ENCODE peak calls at places on chromosomes 12 and 14, in seven cellular contexts. One of them, this sample, is unnamed.
A peak's percentile ranks its signal among the peaks of the same experiment; 100 is the strongest.

GRCh38 chr14:72060917-72061316 is 128.7 kb downstream of the RGS6 start:
- DNase-seq in aorta: no peak
- DNase-seq in choroid plexus epithelial cell: no peak
- DNase-seq in keratinocyte: no peak
- DNase-seq in astrocyte of the spinal cord: no peak
- DNase-seq in kidney: no peak
- DNase-seq in pancreas: no peak
- DNase-seq in this sample: no peak

GRCh38 chr12:2165021-2165420 is 112.2 kb downstream of the CACNA1C start:
- DNase-seq in kidney: no peak
- DNase-seq in aorta: no peak
- DNase-seq in pancreas: no peak
- DNase-seq in astrocyte of the spinal cord: no peak
- DNase-seq in keratinocyte: no peak
- DNase-seq in choroid plexus epithelial cell: no peak
- DNase-seq in this sample: no peak

GRCh38 chr12:168763-169525 is 45.0 kb downstream of the SLC6A12 start:
- DNase-seq in kidney: no peak
- DNase-seq in aorta: no peak
- DNase-seq in keratinocyte: no peak
- DNase-seq in choroid plexus epithelial cell: peak; percentile 80
- DNase-seq in pancreas: no peak
- DNase-seq in astrocyte of the spinal cord: peak; percentile 39
- DNase-seq in this sample: no peak

GRCh38 chr14:34075095-34075744 is 124.3 kb upstream of the EGLN3 start:
- DNase-seq in aorta: no peak
- DNase-seq in keratinocyte: no peak
- DNase-seq in astrocyte of the spinal cord: no peak
- DNase-seq in kidney: no peak
- DNase-seq in pancreas: no peak
- DNase-seq in choroid plexus epithelial cell: no peak
- DNase-seq in this sample: no peak

GRCh38 chr14:26522985-26523384 is 74.8 kb downstream of the NOVA1 start:
- DNase-seq in kidney: no peak
- DNase-seq in keratinocyte: no peak
- DNase-seq in pancreas: no peak
- DNase-seq in astrocyte of the spinal cord: peak; percentile 88
- DNase-seq in aorta: no peak
- DNase-seq in choroid plexus epithelial cell: peak; percentile 13
- DNase-seq in this sample: no peak

GRCh38 chr12:124754949-124755800 is 108.5 kb downstream of the SCARB1 start:
- DNase-seq in keratinocyte: no peak
- DNase-seq in aorta: peak; percentile 93
- DNase-seq in kidney: peak; percentile 96
- DNase-seq in astrocyte of the spinal cord: peak; percentile 87
- DNase-seq in pancreas: peak; percentile 53
- DNase-seq in choroid plexus epithelial cell: peak; percentile 97
- DNase-seq in this sample: no peak

GRCh38 chr12:74515849-74516248 is 21.8 kb upstream of the ATXN7L3B start:
- DNase-seq in kidney: no peak
- DNase-seq in pancreas: no peak
- DNase-seq in aorta: no peak
- DNase-seq in choroid plexus epithelial cell: no peak
- DNase-seq in keratinocyte: no peak
- DNase-seq in astrocyte of the spinal cord: no peak
- DNase-seq in this sample: no peak

GRCh38 chr12:9039397-9039977 is 50.1 kb downstream of the KLRG1 start:
- DNase-seq in astrocyte of the spinal cord: peak; percentile 44
- DNase-seq in kidney: no peak
- DNase-seq in choroid plexus epithelial cell: peak; percentile 68
- DNase-seq in pancreas: peak; percentile 13
- DNase-seq in aorta: no peak
- DNase-seq in keratinocyte: no peak
- DNase-seq in this sample: no peak

GRCh38 chr12:4388662-4389061 is 9.2 kb upstream of the FGF23 start:
- DNase-seq in choroid plexus epithelial cell: no peak
- DNase-seq in keratinocyte: no peak
- DNase-seq in aorta: no peak
- DNase-seq in astrocyte of the spinal cord: no peak
- DNase-seq in kidney: no peak
- DNase-seq in pancreas: no peak
- DNase-seq in this sample: no peak

GRCh38 chr12:85805654-85806053 is 30.6 kb downstream of the RASSF9 start:
- DNase-seq in choroid plexus epithelial cell: peak; percentile 23
- DNase-seq in astrocyte of the spinal cord: peak; percentile 73
- DNase-seq in kidney: no peak
- DNase-seq in pancreas: no peak
- DNase-seq in keratinocyte: no peak
- DNase-seq in aorta: no peak
- DNase-seq in this sample: peak; percentile 64
- H3K4me3 ChIP-seq in choroid plexus epithelial cell: no peak overlapping the region
- H3K4me3 ChIP-seq in astrocyte of the spinal cord: no peak overlapping the region
- H3K4me3 ChIP-seq in kidney: no peak overlapping the region
- H3K4me3 ChIP-seq in pancreas: no peak overlapping the region
- H3K4me3 ChIP-seq in keratinocyte: no peak overlapping the region
- H3K4me3 ChIP-seq in aorta: no peak overlapping the region
- H3K4me3 ChIP-seq in this sample: peak overlapping the region; percentile 0

DNA sequence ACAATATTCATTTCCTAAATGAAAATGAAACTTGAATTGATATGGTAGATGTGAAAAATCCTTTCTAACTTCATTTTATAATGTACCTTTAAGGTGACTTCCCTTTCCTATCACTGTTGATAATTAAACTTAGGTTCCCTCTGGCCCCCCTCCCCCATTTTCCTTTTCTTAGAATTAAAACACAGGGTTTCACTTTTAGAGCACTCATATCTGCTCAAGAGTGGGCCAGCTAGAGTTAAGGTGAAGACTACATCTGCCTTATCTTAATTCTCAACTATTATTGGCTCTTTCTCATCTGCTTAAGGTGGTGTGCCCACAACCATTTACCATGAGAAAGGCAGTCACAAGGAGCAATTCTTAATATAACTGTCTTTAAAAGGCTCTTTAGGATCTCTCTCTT is 49.7 kb downstream of the LIN52 start:
- DNase-seq in pancreas: no peak
- DNase-seq in keratinocyte: no peak
- DNase-seq in aorta: no peak
- DNase-seq in astrocyte of the spinal cord: no peak
- DNase-seq in kidney: no peak
- DNase-seq in choroid plexus epithelial cell: no peak
- DNase-seq in this sample: no peak
- H3K4me3 ChIP-seq in pancreas: no peak overlapping the region
- H3K4me3 ChIP-seq in keratinocyte: no peak overlapping the region
- H3K4me3 ChIP-seq in aorta: no peak overlapping the region
- H3K4me3 ChIP-seq in astrocyte of the spinal cord: no peak overlapping the region
- H3K4me3 ChIP-seq in kidney: peak overlapping the region; percentile 2
- H3K4me3 ChIP-seq in choroid plexus epithelial cell: no peak overlapping the region
- H3K4me3 ChIP-seq in this sample: no peak overlapping the region

GRCh38 chr12:131928080-131928764 is 854 bp upstream of the PUS1 start:
- DNase-seq in kidney: no peak
- DNase-seq in choroid plexus epithelial cell: peak; percentile 31
- DNase-seq in keratinocyte: no peak
- DNase-seq in aorta: no peak
- DNase-seq in astrocyte of the spinal cord: no peak
- DNase-seq in pancreas: no peak
- DNase-seq in this sample: no peak
- H3K4me3 ChIP-seq in kidney: peak overlapping the region; percentile 64
- H3K4me3 ChIP-seq in choroid plexus epithelial cell: peak overlapping the region; percentile 92
- H3K4me3 ChIP-seq in keratinocyte: peak overlapping the region; percentile 67
- H3K4me3 ChIP-seq in aorta: peak overlapping the region; percentile 31
- H3K4me3 ChIP-seq in astrocyte of the spinal cord: peak overlapping the region; percentile 49
- H3K4me3 ChIP-seq in pancreas: peak overlapping the region; percentile 61
- H3K4me3 ChIP-seq in this sample: peak overlapping the region; percentile 74

GRCh38 chr12:131459666-131460365 is 251.1 kb upstream of the SFSWAP start:
- DNase-seq in choroid plexus epithelial cell: no peak
- DNase-seq in pancreas: no peak
- DNase-seq in astrocyte of the spinal cord: no peak
- DNase-seq in aorta: no peak
- DNase-seq in keratinocyte: no peak
- DNase-seq in kidney: no peak
- DNase-seq in this sample: no peak

GRCh38 chr12:131457331-131458047 is 253.4 kb upstream of the SFSWAP start:
- DNase-seq in astrocyte of the spinal cord: no peak
- DNase-seq in kidney: no peak
- DNase-seq in aorta: no peak
- DNase-seq in choroid plexus epithelial cell: no peak
- DNase-seq in keratinocyte: no peak
- DNase-seq in pancreas: no peak
- DNase-seq in this sample: no peak

GRCh38 chr12:131460516-131460915 is 250.4 kb upstream of the SFSWAP start:
- DNase-seq in pancreas: no peak
- DNase-seq in keratinocyte: no peak
- DNase-seq in astrocyte of the spinal cord: no peak
- DNase-seq in choroid plexus epithelial cell: no peak
- DNase-seq in aorta: no peak
- DNase-seq in kidney: no peak
- DNase-seq in this sample: peak; percentile 68

GRCh38 chr12:131458048-131458374 is 252.9 kb upstream of the SFSWAP start:
- DNase-seq in kidney: no peak
- DNase-seq in pancreas: no peak
- DNase-seq in keratinocyte: no peak
- DNase-seq in aorta: no peak
- DNase-seq in astrocyte of the spinal cord: no peak
- DNase-seq in choroid plexus epithelial cell: no peak
- DNase-seq in this sample: no peak

DNA sequence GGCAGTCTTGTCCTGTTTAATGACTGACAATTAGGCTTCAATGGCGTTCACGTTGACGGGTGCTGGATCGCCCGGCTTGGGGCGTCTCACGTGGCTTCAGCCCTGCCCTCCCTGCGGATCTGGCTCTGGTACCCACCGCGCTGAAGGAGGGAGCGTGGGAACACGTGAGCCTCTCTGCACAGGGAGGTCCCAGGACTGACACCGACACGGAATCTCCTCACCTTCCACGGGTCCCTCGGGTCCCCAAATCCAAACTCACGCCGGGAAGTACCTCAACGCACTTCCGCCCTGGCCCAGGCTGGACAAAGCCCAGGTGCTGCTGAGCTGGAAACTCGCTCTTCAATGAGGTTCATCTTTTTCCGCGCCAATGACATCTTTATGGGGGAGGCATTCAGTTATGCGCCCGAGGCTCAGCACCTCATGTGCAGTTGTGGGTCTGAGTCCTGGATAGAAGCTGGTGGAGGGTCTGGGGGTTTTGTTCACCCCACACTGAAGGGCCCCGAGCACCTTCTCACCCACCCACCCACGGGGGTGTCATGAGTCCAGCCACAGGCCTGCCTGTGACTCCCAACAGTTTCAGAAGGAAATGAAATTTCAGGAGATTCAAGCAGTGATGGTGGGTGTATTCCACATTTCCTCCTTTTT is 251.8 kb upstream of the SFSWAP start:
- DNase-seq in pancreas: no peak
- DNase-seq in keratinocyte: no peak
- DNase-seq in choroid plexus epithelial cell: no peak
- DNase-seq in kidney: no peak
- DNase-seq in astrocyte of the spinal cord: no peak
- DNase-seq in aorta: no peak
- DNase-seq in this sample: no peak
- H3K4me3 ChIP-seq in pancreas: no peak overlapping the region
- H3K4me3 ChIP-seq in keratinocyte: no peak overlapping the region
- H3K4me3 ChIP-seq in choroid plexus epithelial cell: no peak overlapping the region
- H3K4me3 ChIP-seq in kidney: no peak overlapping the region
- H3K4me3 ChIP-seq in astrocyte of the spinal cord: no peak overlapping the region
- H3K4me3 ChIP-seq in aorta: no peak overlapping the region
- H3K4me3 ChIP-seq in this sample: no peak overlapping the region